ENCODE peak calls at places on chromosomes 4 and X, in seven cellular contexts. One of them, this sample, is unnamed.

GRCh38 chrX:119340606-119341205 is 58.4 kb upstream of the SLC25A43 start:
- DNase-seq in AG09319: no peak
- DNase-seq in fibroblast of lung: no peak
- DNase-seq in cardiac muscle cell: no peak
- DNase-seq in HFFc6: no peak
- DNase-seq in RWPE1: no peak
- DNase-seq in brain microvascular endothelial cell: no peak
- DNase-seq in this sample: no peak

GRCh38 chr4:174265917-174266316 is 17.6 kb downstream of the FBXO8 start:
- DNase-seq in cardiac muscle cell: no peak
- DNase-seq in fibroblast of lung: no peak
- DNase-seq in AG09319: no peak
- DNase-seq in brain microvascular endothelial cell: no peak
- DNase-seq in RWPE1: no peak
- DNase-seq in HFFc6: no peak
- DNase-seq in this sample: no peak

GRCh38 chr4:131613824-131614216 is 1535.3 kb upstream of the PCDH10 start:
- DNase-seq in RWPE1: no peak
- DNase-seq in fibroblast of lung: no peak
- DNase-seq in HFFc6: no peak
- DNase-seq in brain microvascular endothelial cell: no peak
- DNase-seq in AG09319: no peak
- DNase-seq in cardiac muscle cell: no peak
- DNase-seq in this sample: peak

GRCh38 chr4:94889523-94889922 is 131.8 kb downstream of the BMPR1B start:
- DNase-seq in RWPE1: no peak
- DNase-seq in HFFc6: no peak
- DNase-seq in cardiac muscle cell: no peak
- DNase-seq in AG09319: no peak
- DNase-seq in fibroblast of lung: no peak
- DNase-seq in brain microvascular endothelial cell: no peak
- DNase-seq in this sample: no peak

GRCh38 chrX:40996886-40997530 is 88.2 kb upstream of the USP9X start:
- DNase-seq in AG09319: peak
- DNase-seq in RWPE1: peak
- DNase-seq in cardiac muscle cell: peak
- DNase-seq in fibroblast of lung: peak
- DNase-seq in HFFc6: peak
- DNase-seq in brain microvascular endothelial cell: peak
- DNase-seq in this sample: no peak

GRCh38 chr4:98672583-98673281 is 14.3 kb upstream of the TSPAN5 start:
- DNase-seq in HFFc6: no peak
- DNase-seq in fibroblast of lung: no peak
- DNase-seq in brain microvascular endothelial cell: no peak
- DNase-seq in cardiac muscle cell: no peak
- DNase-seq in RWPE1: no peak
- DNase-seq in AG09319: no peak
- DNase-seq in this sample: no peak

GRCh38 chr4:184389978-184390518 is 84.3 kb downstream of the IRF2 start:
- DNase-seq in HFFc6: no peak
- DNase-seq in RWPE1: no peak
- DNase-seq in cardiac muscle cell: no peak
- DNase-seq in brain microvascular endothelial cell: no peak
- DNase-seq in fibroblast of lung: no peak
- DNase-seq in AG09319: no peak
- DNase-seq in this sample: no peak

GRCh38 chr4:118225521-118225920 is 127.3 kb downstream of the PRSS12 start:
- DNase-seq in AG09319: no peak
- DNase-seq in RWPE1: no peak
- DNase-seq in fibroblast of lung: no peak
- DNase-seq in HFFc6: no peak
- DNase-seq in brain microvascular endothelial cell: no peak
- DNase-seq in cardiac muscle cell: no peak
- DNase-seq in this sample: no peak

GRCh38 chr4:10577495-10577894 is 107.1 kb downstream of the CLNK start:
- DNase-seq in fibroblast of lung: no peak
- DNase-seq in HFFc6: no peak
- DNase-seq in brain microvascular endothelial cell: no peak
- DNase-seq in RWPE1: no peak
- DNase-seq in AG09319: no peak
- DNase-seq in cardiac muscle cell: no peak
- DNase-seq in this sample: no peak

GRCh38 chr4:105569851-105570207 is 17.4 kb downstream of the ARHGEF38 start:
- DNase-seq in cardiac muscle cell: no peak
- DNase-seq in fibroblast of lung: no peak
- DNase-seq in brain microvascular endothelial cell: no peak
- DNase-seq in AG09319: no peak
- DNase-seq in RWPE1: no peak
- DNase-seq in HFFc6: no peak
- DNase-seq in this sample: no peak

GRCh38 chr4:150176559-150176958 is 98.3 kb downstream of the DCLK2 start:
- DNase-seq in HFFc6: peak
- DNase-seq in cardiac muscle cell: peak
- DNase-seq in brain microvascular endothelial cell: no peak
- DNase-seq in fibroblast of lung: peak
- DNase-seq in AG09319: peak
- DNase-seq in RWPE1: peak
- DNase-seq in this sample: no peak

GRCh38 chr4:30720656-30721352 is 635 bp downstream of the PCDH7 start:
- DNase-seq in HFFc6: no peak
- DNase-seq in AG09319: no peak
- DNase-seq in brain microvascular endothelial cell: peak
- DNase-seq in RWPE1: peak
- DNase-seq in cardiac muscle cell: peak
- DNase-seq in fibroblast of lung: peak
- DNase-seq in this sample: peak

GRCh38 chrX:55640854-55641253 is 17.7 kb downstream of the FOXR2 start:
- DNase-seq in cardiac muscle cell: no peak
- DNase-seq in fibroblast of lung: no peak
- DNase-seq in RWPE1: no peak
- DNase-seq in AG09319: no peak
- DNase-seq in HFFc6: no peak
- DNase-seq in brain microvascular endothelial cell: no peak
- DNase-seq in this sample: no peak

GRCh38 chr4:1198070-1198844 is 25.9 kb upstream of the SPON2 start:
- DNase-seq in AG09319: no peak
- DNase-seq in HFFc6: peak
- DNase-seq in fibroblast of lung: peak
- DNase-seq in RWPE1: no peak
- DNase-seq in cardiac muscle cell: no peak
- DNase-seq in brain microvascular endothelial cell: no peak
- DNase-seq in this sample: no peak

GRCh38 chr4:1737666-1738065 is 16.3 kb downstream of the TACC3 start:
- DNase-seq in cardiac muscle cell: no peak
- DNase-seq in HFFc6: no peak
- DNase-seq in AG09319: no peak
- DNase-seq in RWPE1: no peak
- DNase-seq in brain microvascular endothelial cell: no peak
- DNase-seq in fibroblast of lung: no peak
- DNase-seq in this sample: no peak

GRCh38 chr4:112766422-112766821 is 129.5 kb downstream of the LARP7 start:
- DNase-seq in AG09319: peak
- DNase-seq in HFFc6: peak
- DNase-seq in fibroblast of lung: peak
- DNase-seq in brain microvascular endothelial cell: peak
- DNase-seq in RWPE1: no peak
- DNase-seq in cardiac muscle cell: peak
- DNase-seq in this sample: peak

GRCh38 chr4:10205223-10205622 is 88.6 kb upstream of the WDR1 start:
- DNase-seq in cardiac muscle cell: no peak
- DNase-seq in RWPE1: no peak
- DNase-seq in HFFc6: peak
- DNase-seq in AG09319: no peak
- DNase-seq in brain microvascular endothelial cell: no peak
- DNase-seq in fibroblast of lung: no peak
- DNase-seq in this sample: no peak

GRCh38 chrX:40155617-40156471 is 58.1 kb upstream of the BCOR start:
- DNase-seq in RWPE1: no peak
- DNase-seq in brain microvascular endothelial cell: no peak
- DNase-seq in fibroblast of lung: no peak
- DNase-seq in HFFc6: no peak
- DNase-seq in AG09319: no peak
- DNase-seq in cardiac muscle cell: no peak
- DNase-seq in this sample: peak

GRCh38 chrX:11215191-11215921 is 77.9 kb upstream of the AMELX start:
- DNase-seq in AG09319: no peak
- DNase-seq in HFFc6: no peak
- DNase-seq in brain microvascular endothelial cell: no peak
- DNase-seq in fibroblast of lung: no peak
- DNase-seq in cardiac muscle cell: no peak
- DNase-seq in RWPE1: no peak
- DNase-seq in this sample: no peak

GRCh38 chr4:108166441-108167315 is 2.1 kb downstream of the LEF1 start:
- DNase-seq in AG09319: no peak
- DNase-seq in RWPE1: no peak
- DNase-seq in fibroblast of lung: peak
- DNase-seq in HFFc6: no peak
- DNase-seq in cardiac muscle cell: peak
- DNase-seq in brain microvascular endothelial cell: no peak
- DNase-seq in this sample: peak

GRCh38 chr4:86895692-86896488 is 3.7 kb upstream of the C4orf36 start:
- DNase-seq in fibroblast of lung: peak
- DNase-seq in cardiac muscle cell: peak
- DNase-seq in brain microvascular endothelial cell: peak
- DNase-seq in AG09319: no peak
- DNase-seq in RWPE1: peak
- DNase-seq in HFFc6: peak
- DNase-seq in this sample: peak

GRCh38 chr4:52251864-52252263 is 200.8 kb downstream of the SPATA18 start:
- DNase-seq in cardiac muscle cell: no peak
- DNase-seq in fibroblast of lung: no peak
- DNase-seq in RWPE1: no peak
- DNase-seq in HFFc6: no peak
- DNase-seq in AG09319: peak
- DNase-seq in brain microvascular endothelial cell: no peak
- DNase-seq in this sample: no peak

GRCh38 chr4:165839615-165840333 is 33.3 kb upstream of the TLL1 start:
- DNase-seq in cardiac muscle cell: no peak
- DNase-seq in AG09319: no peak
- DNase-seq in RWPE1: no peak
- DNase-seq in HFFc6: no peak
- DNase-seq in fibroblast of lung: no peak
- DNase-seq in brain microvascular endothelial cell: no peak
- DNase-seq in this sample: no peak

GRCh38 chr4:126223784-126224407 is 909.1 kb downstream of the FAT4 start:
- DNase-seq in fibroblast of lung: peak
- DNase-seq in HFFc6: peak
- DNase-seq in RWPE1: peak
- DNase-seq in cardiac muscle cell: peak
- DNase-seq in brain microvascular endothelial cell: no peak
- DNase-seq in AG09319: no peak
- DNase-seq in this sample: no peak
- TF ChIP-seq CTCF in fibroblast of lung: peak
- TF ChIP-seq CTCF in HFFc6: peak
- TF ChIP-seq CTCF in RWPE1: peak
- TF ChIP-seq CTCF in cardiac muscle cell: peak
- TF ChIP-seq CTCF in brain microvascular endothelial cell: peak
- TF ChIP-seq CTCF in AG09319: peak
- TF ChIP-seq CTCF in this sample: peak

DNA sequence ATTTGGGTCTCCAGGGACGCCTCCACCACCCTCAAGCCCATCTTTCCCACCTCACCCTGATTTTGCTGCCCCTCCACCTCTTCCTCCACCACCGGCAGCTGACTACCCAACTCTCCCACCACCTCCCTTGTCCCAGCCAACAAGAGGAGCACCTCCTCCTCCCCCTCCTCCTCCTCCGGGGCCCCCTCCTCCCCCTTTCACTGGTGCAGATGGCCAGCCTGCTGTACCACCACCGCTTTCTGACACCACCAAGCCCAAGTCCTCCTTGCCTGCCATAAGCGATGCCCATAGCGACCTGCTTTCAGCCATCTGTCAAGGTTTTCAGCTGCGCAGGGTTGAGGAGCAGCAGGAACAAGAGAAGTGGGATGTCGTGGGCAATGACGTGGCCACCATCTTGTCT is 32.4 kb upstream of the ZNF81 start:
- DNase-seq in cardiac muscle cell: no peak
- DNase-seq in brain microvascular endothelial cell: no peak
- DNase-seq in RWPE1: no peak
- DNase-seq in AG09319: no peak
- DNase-seq in HFFc6: no peak
- DNase-seq in fibroblast of lung: no peak
- DNase-seq in this sample: no peak
- TF ChIP-seq CTCF in cardiac muscle cell: no peak
- TF ChIP-seq CTCF in brain microvascular endothelial cell: no peak
- TF ChIP-seq CTCF in RWPE1: no peak
- TF ChIP-seq CTCF in AG09319: no peak
- TF ChIP-seq CTCF in HFFc6: no peak
- TF ChIP-seq CTCF in fibroblast of lung: no peak
- TF ChIP-seq CTCF in this sample: no peak

GRCh38 chr4:59920414-59920813 is 1279.7 kb upstream of the ADGRL3 start:
- DNase-seq in cardiac muscle cell: no peak
- DNase-seq in HFFc6: no peak
- DNase-seq in AG09319: no peak
- DNase-seq in brain microvascular endothelial cell: no peak
- DNase-seq in fibroblast of lung: no peak
- DNase-seq in RWPE1: no peak
- DNase-seq in this sample: no peak
- TF ChIP-seq CTCF in cardiac muscle cell: no peak
- TF ChIP-seq CTCF in HFFc6: no peak
- TF ChIP-seq CTCF in AG09319: no peak
- TF ChIP-seq CTCF in brain microvascular endothelial cell: no peak
- TF ChIP-seq CTCF in fibroblast of lung: no peak
- TF ChIP-seq CTCF in RWPE1: no peak
- TF ChIP-seq CTCF in this sample: no peak

GRCh38 chrX:146224442-146224841 is 406.8 kb downstream of the SLITRK2 start:
- DNase-seq in cardiac muscle cell: no peak
- DNase-seq in brain microvascular endothelial cell: no peak
- DNase-seq in fibroblast of lung: no peak
- DNase-seq in AG09319: no peak
- DNase-seq in RWPE1: no peak
- DNase-seq in HFFc6: no peak
- DNase-seq in this sample: no peak
- TF ChIP-seq CTCF in cardiac muscle cell: no peak
- TF ChIP-seq CTCF in brain microvascular endothelial cell: no peak
- TF ChIP-seq CTCF in fibroblast of lung: no peak
- TF ChIP-seq CTCF in AG09319: no peak
- TF ChIP-seq CTCF in RWPE1: no peak
- TF ChIP-seq CTCF in HFFc6: no peak
- TF ChIP-seq CTCF in this sample: no peak

DNA sequence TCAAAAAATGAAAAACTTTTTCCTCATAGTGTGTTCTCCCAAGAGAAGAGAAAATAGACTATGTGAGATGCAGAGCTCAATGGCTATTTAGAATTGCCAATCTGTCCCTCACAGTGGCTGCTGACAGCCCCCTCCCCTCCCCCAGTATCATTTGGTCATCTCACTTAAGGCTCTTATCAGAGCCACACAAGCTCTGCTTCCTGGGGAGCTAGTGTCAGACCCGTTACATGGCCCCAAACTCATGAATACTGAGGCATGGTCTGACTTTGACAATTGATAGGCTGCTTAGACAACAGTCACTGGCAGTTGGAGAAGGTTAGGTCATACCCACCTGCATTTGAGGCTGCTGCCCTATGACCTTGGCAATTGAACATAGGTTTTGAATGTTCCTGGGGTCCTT is 15.3 kb downstream of the RNF150 start:
- DNase-seq in RWPE1: no peak
- DNase-seq in brain microvascular endothelial cell: no peak
- DNase-seq in AG09319: no peak
- DNase-seq in fibroblast of lung: no peak
- DNase-seq in HFFc6: no peak
- DNase-seq in cardiac muscle cell: no peak
- DNase-seq in this sample: no peak
- TF ChIP-seq CTCF in RWPE1: no peak
- TF ChIP-seq CTCF in brain microvascular endothelial cell: no peak
- TF ChIP-seq CTCF in AG09319: no peak
- TF ChIP-seq CTCF in fibroblast of lung: no peak
- TF ChIP-seq CTCF in HFFc6: no peak
- TF ChIP-seq CTCF in cardiac muscle cell: no peak
- TF ChIP-seq CTCF in this sample: no peak

This sample was measured in GM10248.